ENCODE peak calls at places on chromosomes 1 and 21, in eight cellular contexts. H, Y, G, C, Q, B, P and A are unnamed samples.

GRCh38 chr1:242243472-242243871 is 244.6 kb upstream of the MAP1LC3C start:
- DNase-seq in H (no peak), Y (no peak), G (no peak), P (no peak), C (no peak), B (no peak), Q (no peak), A (no peak)

GRCh38 chr1:30904962-30905335 is 3.6 kb downstream of the SDC3 start:
- DNase-seq in Q (no peak), C (no peak), G (no peak), B (no peak), P (no peak), H (no peak), Y (no peak), A (no peak)

GRCh38 chr1:182784556-182785171 is 4.9 kb upstream of the NPL start:
- DNase-seq in P (no peak), G (peak), C (peak), Q (no peak), Y (no peak), H (peak), B (peak), A (no peak)

GRCh38 chr21:46000182-46000730 is 18.7 kb downstream of the COL6A1 start:
- DNase-seq in C (no peak), Q (no peak), G (no peak), H (no peak), B (no peak), Y (no peak), P (peak), A (no peak)

GRCh38 chr1:200653022-200653462 is 16.7 kb downstream of the DDX59 start:
- DNase-seq in B (no peak), P (no peak), H (no peak), Y (no peak), G (no peak), Q (no peak), C (no peak), A (no peak)

GRCh38 chr21:37891953-37892352 is 24.3 kb downstream of the KCNJ6 start:
- DNase-seq in Y (no peak), B (no peak), P (no peak), G (no peak), H (no peak), C (no peak), Q (no peak), A (no peak)

GRCh38 chr1:24321712-24322635 is 2.8 kb downstream of the GRHL3 start:
- DNase-seq in Y (peak), B (peak), Q (peak), C (no peak), P (peak), H (peak), G (peak), A (peak)

GRCh38 chr1:92837062-92837461 is 5.2 kb downstream of the RPL5 start:
- DNase-seq in G (no peak), C (no peak), P (no peak), H (no peak), Q (no peak), B (no peak), Y (no peak), A (no peak)

GRCh38 chr1:107877092-107877491 is 87.9 kb downstream of the VAV3 start:
- DNase-seq in Q (no peak), P (no peak), H (no peak), C (no peak), B (peak), Y (no peak), G (no peak), A (peak)

GRCh38 chr1:110227774-110228173 is 17.7 kb downstream of the KCNC4 start:
- DNase-seq in B (no peak), G (no peak), C (no peak), Y (no peak), P (no peak), Q (no peak), H (no peak), A (no peak)